ENCODE peak calls at places on chromosomes 13 and 19, in six cellular contexts. O is germinal center; D is CD8-positive, alpha-beta memory T cell; K is stimulated activated CD4-positive, alpha-beta T cell treated with anti-CD3 and anti-CD28 coated beads, Interleukin-15, amount 100 ng/mL, for 1 hour; T is NCI-H1092 treated with DMSO at 0.1 percent for 48 hours; L is substantia nigra. I is an unnamed sample.

GRCh38 chr19:2113436-2114211 is 16.9 kb downstream of the IZUMO4 start:
- DNase-seq in L (no peak), K (no peak), T (no peak), D (no peak), O (no peak), I (no peak)

GRCh38 chr13:91398413-91399188 is at the start of gene GPC5:
- DNase-seq in T (peak), D (peak), K (peak), L (peak), O (peak), I (peak)

GRCh38 chr19:2359992-2360875 is at the start of gene TMPRSS9:
- DNase-seq in O (no peak), D (no peak), K (no peak), T (no peak), L (no peak), I (no peak)

GRCh38 chr13:44899967-44900366 is 89.3 kb downstream of the NUFIP1 start:
- DNase-seq in K (no peak), L (no peak), T (peak), O (no peak), D (no peak), I (no peak)

GRCh38 chr13:76799696-76800095 is 86.5 kb downstream of the KCTD12 start:
- DNase-seq in K (no peak), O (no peak), T (peak), D (no peak), L (no peak), I (no peak)

GRCh38 chr13:94761407-94761806 is 49.1 kb upstream of the SOX21 start:
- DNase-seq in K (no peak), L (no peak), O (no peak), T (no peak), D (no peak), I (no peak)

GRCh38 chr19:17967258-17968051 is 548 bp downstream of the KCNN1 start:
- DNase-seq in D (no peak), K (no peak), T (peak), L (no peak), O (no peak), I (no peak)

GRCh38 chr19:4537953-4538600 is 1.8 kb downstream of the LRG1 start:
- DNase-seq in K (no peak), O (no peak), L (no peak), T (no peak), D (no peak), I (no peak)

GRCh38 chr19:23699521-23699860 is 12.5 kb upstream of the ZNF675 start:
- DNase-seq in K (no peak), T (no peak), L (no peak), O (no peak), D (no peak), I (no peak)

GRCh38 chr13:50250403-50250802 is 235.2 kb downstream of the KCNRG start:
- DNase-seq in L (no peak), T (no peak), D (no peak), K (no peak), O (no peak), I (no peak)

GRCh38 chr19:45667620-45668341 is at the start of gene GIPR:
- DNase-seq in O (peak), K (peak), D (peak), T (peak), L (peak), I (no peak)

GRCh38 chr19:18205180-18205915 is 1.5 kb upstream of the RAB3A start:
- DNase-seq in K (no peak), D (no peak), T (peak), L (peak), O (peak), I (peak)

GRCh38 chr19:33394006-33394722 is 20.7 kb downstream of the CEBPG start:
- DNase-seq in L (no peak), T (no peak), K (no peak), D (no peak), O (no peak), I (no peak)

GRCh38 chr19:56269348-56269747 is 3.2 kb upstream of the EDDM13 start:
- DNase-seq in D (no peak), L (no peak), O (no peak), T (no peak), K (no peak), I (no peak)

GRCh38 chr13:99265823-99266426 is 7.7 kb upstream of the GPR18 start:
- DNase-seq in K (no peak), O (peak), L (no peak), D (peak), T (peak), I (no peak)

GRCh38 chr13:95535243-95535642 is 17.3 kb upstream of the CLDN10 start:
- DNase-seq in O (no peak), L (no peak), T (peak), K (no peak), D (no peak), I (no peak)

GRCh38 chr19:21151460-21151859 is 9.6 kb downstream of the ZNF431 start:
- DNase-seq in D (no peak), O (no peak), L (no peak), T (no peak), K (no peak), I (no peak)